ENCODE peak calls at places on chromosomes 3 and 15, in four cellular contexts. I is K562, R is HCT116, J is HepG2. K is an unnamed sample. For H3K4me1, the result is how much of the 10 kb centered on the place peaks cover.

GRCh38 chr3:53805463-53806159 is 40.6 kb downstream of the CHDH start:
- DNase-seq in I (no peak), R (no peak), J (no peak), K (no peak)

GRCh38 chr15:45314960-45315359 is 62.9 kb downstream of the SLC28A2 start:
- DNase-seq in I (no peak), R (no peak), J (no peak), K (no peak)

GRCh38 chr3:160003520-160004128 is 15.0 kb downstream of the IL12A start:
- DNase-seq in I (peak), R (peak), J (peak), K (peak)

GRCh38 chr3:37214076-37214475 is 39.7 kb upstream of the LRRFIP2 start:
- DNase-seq in I (no peak), R (no peak), J (no peak), K (no peak)

GRCh38 chr15:63417721-63418120 is 36.1 kb upstream of the CA12 start:
- DNase-seq in I (no peak), R (no peak), J (no peak), K (no peak)

GRCh38 chr15:58805095-58805494 is 34.0 kb downstream of the MINDY2 start:
- DNase-seq in I (no peak), R (no peak), J (no peak), K (no peak)

GRCh38 chr3:44948239-44948638 is 27.7 kb downstream of the ZDHHC3 start:
- DNase-seq in I (no peak), R (no peak), J (no peak), K (no peak)

GRCh38 chr3:173988912-173989311 is 591.4 kb downstream of the NLGN1 start:
- DNase-seq in I (no peak), R (no peak), J (no peak), K (no peak)

GRCh38 chr15:93942140-93942808 is 289.1 kb upstream of the MCTP2 start:
- DNase-seq in I (no peak), R (no peak), J (no peak), K (no peak)

GRCh38 chr3:42501681-42502428 is 588 bp upstream of the VIPR1 start:
- DNase-seq in I (peak), R (no peak), J (peak), K (no peak)

GRCh38 chr3:57951106-57951882 is 56.9 kb upstream of the FLNB start:
- DNase-seq in I (peak), R (peak), J (peak), K (no peak)

GRCh38 chr3:30810617-30811016 is 83.8 kb downstream of the GADL1 start:
- DNase-seq in I (no peak), R (no peak), J (no peak), K (no peak)

GRCh38 chr3:60444898-60445297 is 806.4 kb downstream of the FHIT start:
- DNase-seq in I (no peak), R (no peak), J (no peak), K (no peak)

GRCh38 chr3:140904521-140904920 is 37.1 kb upstream of the SLC25A36 start:
- DNase-seq in I (no peak), R (no peak), J (no peak), K (no peak)

GRCh38 chr3:23665741-23666140 is 140.0 kb upstream of the UBE2E1 start:
- DNase-seq in I (no peak), R (no peak), J (no peak), K (no peak)

GRCh38 chr3:185766645-185767323 is 58.1 kb downstream of the IGF2BP2 start:
- DNase-seq in I (no peak), R (no peak), J (no peak), K (no peak)

GRCh38 chr15:64894395-64895056 is 17.2 kb upstream of the ANKDD1A start:
- DNase-seq in I (no peak), R (no peak), J (no peak), K (no peak)

GRCh38 chr3:141179983-141180382 is 51.6 kb upstream of the PXYLP1 start:
- DNase-seq in I (no peak), R (no peak), J (no peak), K (no peak)

GRCh38 chr3:73786346-73786807 is 161.6 kb upstream of the PDZRN3 start:
- DNase-seq in I (no peak), R (no peak), J (no peak), K (peak)

GRCh38 chr15:100220058-100220728 is 121.6 kb downstream of the ADAMTS17 start:
- DNase-seq in I (no peak), R (no peak), J (no peak), K (no peak)

GRCh38 chr15:100215031-100215842 is 126.5 kb downstream of the ADAMTS17 start:
- DNase-seq in I (no peak), R (no peak), J (no peak), K (no peak)

GRCh38 chr15:100218411-100218810 is 123.4 kb downstream of the ADAMTS17 start:
- DNase-seq in I (no peak), R (no peak), J (no peak), K (no peak)

GRCh38 chr15:100215843-100216169 is 126.0 kb downstream of the ADAMTS17 start:
- DNase-seq in I (no peak), R (no peak), J (no peak), K (no peak)

DNA sequence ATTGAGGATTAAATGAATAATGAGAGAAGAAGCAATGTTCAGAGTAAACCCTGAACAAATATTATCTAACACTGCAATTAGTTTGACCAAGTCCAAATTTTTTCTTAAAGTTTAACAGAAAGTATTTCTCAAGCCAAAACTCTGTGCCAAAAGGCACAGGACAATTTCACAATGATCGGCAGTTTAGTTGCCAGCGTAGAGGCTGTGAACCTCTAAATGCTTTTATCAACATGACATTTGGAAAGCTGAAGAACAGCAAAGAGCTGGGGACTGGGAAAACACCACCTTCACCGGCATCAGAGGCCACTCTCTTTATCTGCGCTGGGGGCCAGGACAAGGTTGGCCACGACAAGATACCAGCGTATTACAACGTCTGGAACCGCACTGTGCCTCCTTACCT is 125.6 kb downstream of the ADAMTS17 start:
- DNase-seq in I (no peak), R (no peak), J (no peak), K (no peak)
- TF ChIP-seq TCF7L2 in I (no peak), R (no peak), J (no peak), K (no peak)

DNA sequence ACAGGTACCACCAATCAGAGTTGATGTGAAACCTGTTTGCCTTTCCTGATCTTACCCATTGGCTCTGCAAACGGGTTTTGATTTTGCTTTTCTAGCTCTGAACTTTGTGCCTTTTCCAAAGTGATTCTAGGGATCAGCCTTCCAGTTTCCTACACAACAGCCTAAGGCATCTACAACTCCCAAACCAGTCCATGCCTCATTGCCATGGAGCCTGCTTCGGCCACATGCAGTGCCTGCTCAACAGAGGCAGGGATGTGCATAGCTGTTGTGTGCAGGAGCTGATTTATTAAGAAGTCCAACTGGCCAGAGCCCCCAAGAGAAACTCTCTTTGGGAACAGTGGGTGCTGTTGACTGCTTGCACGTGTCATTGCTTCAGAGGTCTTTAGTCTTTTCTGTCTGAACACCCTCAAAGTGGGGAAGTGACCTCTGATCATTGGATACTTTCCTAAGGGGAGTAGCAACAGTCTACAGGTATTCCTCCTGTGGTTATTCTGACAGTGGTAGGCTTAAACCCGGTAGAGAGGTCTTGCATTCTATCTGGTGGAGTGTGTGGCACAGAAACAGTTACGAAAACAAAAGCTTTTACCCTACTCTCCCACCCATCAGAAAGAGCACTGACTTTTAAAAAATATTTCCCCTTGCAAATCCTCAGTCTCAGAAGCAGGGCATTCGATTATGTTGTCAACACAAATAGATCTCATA is 36.6 kb upstream of the THSD4 start:
- DNase-seq in I (no peak), R (no peak), J (no peak), K (no peak)
- H3K27ac ChIP-seq in I (no peak), R (no peak), J (no peak), K (peak)

DNA sequence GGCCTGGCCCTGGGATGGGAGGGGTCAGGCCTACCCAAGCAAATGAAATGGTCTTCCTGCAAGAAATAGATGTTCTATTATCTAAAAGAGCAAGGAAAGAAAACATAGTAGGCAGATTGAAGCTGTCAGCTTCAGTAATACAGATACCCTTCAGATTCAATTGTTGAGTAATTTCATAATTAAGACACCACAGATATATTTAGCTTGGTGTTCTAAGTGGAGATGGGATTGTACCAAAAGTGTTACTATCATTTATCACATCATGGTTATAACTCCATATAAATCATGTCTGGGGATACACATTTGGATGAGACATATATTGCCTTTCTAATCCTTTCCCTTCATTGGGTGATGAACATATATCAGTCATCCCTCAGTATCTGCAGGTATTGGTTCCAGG is 41.9 kb upstream of the FAH start:
- DNase-seq in I (no peak), R (no peak), J (no peak), K (no peak)
- H3K4me1 ChIP-seq in I (under half), R (under half), J (under half), K (under half)

GRCh38 chr3:127799476-127800222 is 22.7 kb downstream of the MGLL start:
- DNase-seq in I (no peak), R (peak), J (no peak), K (no peak)
- TF ChIP-seq TCF7L2 in I (no peak), R (no peak), J (no peak), K (no peak)

DNA sequence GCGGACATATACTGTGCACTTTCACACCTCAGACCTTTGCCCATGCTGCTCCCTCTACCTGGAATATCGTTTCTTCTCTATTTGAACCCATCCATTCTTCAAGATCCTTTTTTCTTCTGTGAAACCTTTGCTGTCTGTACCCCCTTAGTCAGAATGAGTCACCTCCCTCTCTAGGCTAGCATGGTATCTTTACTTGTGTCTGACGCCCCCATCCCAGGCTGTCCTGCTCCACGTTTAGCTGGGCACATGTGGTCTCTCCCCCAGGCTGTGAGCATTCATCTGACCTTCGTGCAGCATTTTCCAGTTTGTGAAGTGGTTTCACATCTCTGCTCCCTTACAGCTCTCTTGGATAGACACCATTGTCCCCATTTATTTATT is 14.3 kb upstream of the TLE3 start:
- DNase-seq in I (peak), R (no peak), J (no peak), K (no peak)
- H3K27ac ChIP-seq in I (peak), R (no peak), J (no peak), K (peak)

DNA sequence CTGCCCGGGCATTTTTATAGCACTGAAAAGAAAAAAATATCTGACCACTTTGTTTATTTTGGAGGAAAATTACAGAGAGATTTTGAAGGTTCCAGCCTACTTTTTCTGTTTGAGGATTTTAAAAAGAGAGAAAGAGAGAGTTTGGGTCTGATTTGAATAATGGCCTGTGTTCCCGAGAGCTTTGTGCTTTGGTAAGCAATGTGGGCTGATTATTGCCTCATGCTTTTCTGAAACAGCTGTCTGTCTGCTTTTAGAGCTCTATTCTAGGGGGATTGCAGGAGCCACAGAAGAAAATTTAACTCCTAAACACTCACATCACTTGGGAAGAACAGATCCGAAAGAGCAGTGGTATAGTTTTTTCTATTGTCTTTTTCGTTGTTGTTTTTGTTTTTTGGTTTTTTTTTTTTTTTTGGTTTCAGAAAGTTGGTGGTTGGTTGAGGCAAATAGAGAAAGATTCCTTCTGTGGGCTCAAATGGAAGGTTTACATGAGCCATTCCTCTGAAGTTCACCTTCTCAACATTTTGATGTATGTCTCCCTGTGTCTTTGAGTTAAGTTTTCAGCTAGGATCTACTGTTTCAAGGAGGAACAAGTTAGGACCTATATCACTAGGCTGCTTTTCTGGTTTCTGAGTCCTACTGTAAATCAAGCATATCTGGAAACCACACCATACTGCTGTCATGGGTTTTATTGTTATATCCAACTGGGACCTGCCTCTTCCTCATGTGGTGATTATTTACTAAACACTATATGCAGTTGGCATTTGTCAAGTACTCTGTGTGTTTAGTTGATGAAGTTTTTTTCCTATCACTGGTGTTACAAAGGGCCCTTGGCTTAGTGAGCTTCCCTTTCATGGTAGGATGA is 179.0 kb downstream of the KCNMB2 start:
- DNase-seq in I (no peak), R (no peak), J (no peak), K (no peak)
- H3K4me1 ChIP-seq in I (under half), R (under half), J (under half), K (under half)